ENCODE peak calls at places on chromosomes 13 and 19, in nine cellular contexts. U is transverse colon, I is HL-60, A is stomach, M is GM12878, R is GM12892, Y is suprapubic skin, K is endothelial cell of umbilical vein, H is esophagus muscularis mucosa. C is an unnamed sample.

GRCh38 chr19:30669329-30670010 is 297.3 kb downstream of the ZNF536 start:
- DNase-seq in R (peak), H (no peak), A (peak), Y (peak), M (no peak), K (peak), U (peak), I (no peak), C (no peak)

GRCh38 chr13:30149248-30149647 is 158.1 kb downstream of the KATNAL1 start:
- DNase-seq in I (no peak), A (no peak), K (no peak), U (no peak), Y (no peak), R (no peak), H (no peak), M (no peak), C (no peak)

GRCh38 chr13:105817011-105817410 is 718.5 kb downstream of the EFNB2 start:
- DNase-seq in H (no peak), I (no peak), R (no peak), M (no peak), Y (no peak), U (no peak), A (no peak), K (no peak), C (no peak)

GRCh38 chr13:78409172-78409571 is 194.2 kb downstream of the POU4F1 start:
- DNase-seq in K (no peak), U (no peak), Y (no peak), A (no peak), I (no peak), R (no peak), M (peak), H (peak), C (no peak)

GRCh38 chr19:6056801-6057650 is 53.3 kb downstream of the RFX2 start:
- DNase-seq in R (no peak), H (peak), A (peak), K (peak), U (peak), Y (peak), I (peak), M (no peak), C (no peak)

GRCh38 chr13:107866007-107866665 is 349.2 kb downstream of the LIG4 start:
- DNase-seq in K (peak), A (no peak), U (no peak), Y (no peak), I (no peak), H (no peak), R (no peak), M (no peak), C (no peak)

GRCh38 chr19:29487432-29487831 is 38.4 kb upstream of the VSTM2B start:
- DNase-seq in Y (no peak), K (no peak), R (no peak), U (no peak), A (no peak), H (peak), I (no peak), M (no peak), C (no peak)

GRCh38 chr19:29771708-29772415 is 39.9 kb upstream of the CCNE1 start:
- DNase-seq in H (no peak), M (no peak), A (peak), I (no peak), K (peak), U (peak), Y (no peak), R (peak), C (no peak)

GRCh38 chr19:32652893-32653625 is 21.9 kb downstream of the ANKRD27 start:
- DNase-seq in H (no peak), R (no peak), I (no peak), Y (no peak), M (no peak), A (peak), U (peak), K (peak), C (no peak)

GRCh38 chr19:7859766-7860165 is 14.4 kb downstream of the PRR36 start:
- DNase-seq in K (no peak), H (no peak), Y (no peak), M (no peak), I (no peak), U (no peak), R (no peak), A (no peak), C (no peak)

GRCh38 chr13:110447058-110447511 is 114.4 kb downstream of the RAB20 start:
- DNase-seq in Y (no peak), R (no peak), U (no peak), H (no peak), K (no peak), A (no peak), M (peak), I (no peak), C (no peak)

GRCh38 chr19:8680676-8681344 is 17.8 kb downstream of the ACTL9 start:
- DNase-seq in H (no peak), K (no peak), R (no peak), U (no peak), A (no peak), Y (peak), I (no peak), M (no peak), C (no peak)

GRCh38 chr19:54436561-54437229 is 12.3 kb upstream of the LENG8 start:
- DNase-seq in I (no peak), Y (no peak), K (no peak), R (no peak), A (no peak), M (no peak), U (no peak), H (no peak), C (no peak)

GRCh38 chr19:5823579-5824281 is 15.8 kb downstream of the FUT6 start:
- DNase-seq in R (no peak), M (no peak), I (no peak), U (peak), K (no peak), A (peak), Y (no peak), H (no peak), C (no peak)

GRCh38 chr13:74987124-74987690 is 494.8 kb downstream of the TBC1D4 start:
- DNase-seq in Y (no peak), A (no peak), U (no peak), I (no peak), R (no peak), H (no peak), K (no peak), M (no peak), C (no peak)

GRCh38 chr13:110132178-110132975 is 174.6 kb downstream of the COL4A1 start:
- DNase-seq in R (no peak), M (no peak), I (no peak), K (no peak), A (no peak), H (peak), Y (no peak), U (no peak), C (no peak)

GRCh38 chr13:112545866-112546265 is 42.1 kb downstream of the TUBGCP3 start:
- DNase-seq in H (no peak), K (peak), A (no peak), Y (no peak), R (no peak), U (no peak), I (no peak), M (no peak), C (no peak)

GRCh38 chr13:31051999-31052398 is 109.7 kb downstream of the HSPH1 start:
- DNase-seq in M (no peak), R (no peak), H (no peak), K (no peak), I (no peak), A (no peak), U (no peak), Y (peak), C (no peak)

GRCh38 chr19:58519087-58519354 is 589 bp downstream of the ZBTB45 start:
- DNase-seq in U (peak), Y (peak), A (peak), M (no peak), R (no peak), H (no peak), K (peak), I (peak), C (no peak)

GRCh38 chr19:29724102-29724641 is 9.1 kb upstream of the C19orf12 start:
- DNase-seq in M (no peak), U (no peak), H (no peak), R (no peak), Y (no peak), A (no peak), K (peak), I (peak), C (no peak)

GRCh38 chr13:30810261-30810701 is 74.9 kb downstream of the ALOX5AP start:
- DNase-seq in R (no peak), H (no peak), M (no peak), A (no peak), Y (no peak), K (no peak), I (no peak), U (no peak), C (no peak)

GRCh38 chr19:4609878-4610511 is 29.3 kb upstream of the TNFAIP8L1 start:
- DNase-seq in M (no peak), A (no peak), I (peak), H (no peak), K (no peak), Y (no peak), U (no peak), R (no peak), C (no peak)

GRCh38 chr19:48203794-48204628 is 33.5 kb downstream of the ZSWIM9 start:
- DNase-seq in Y (peak), U (peak), A (peak), I (peak), K (peak), R (peak), M (peak), H (peak), C (peak)

GRCh38 chr13:91054902-91055301 is 292.6 kb upstream of the MIR17HG start:
- DNase-seq in I (no peak), K (no peak), Y (no peak), M (no peak), U (no peak), H (no peak), A (no peak), R (no peak), C (no peak)

GRCh38 chr13:91056746-91057145 is 290.7 kb upstream of the MIR17HG start:
- DNase-seq in U (no peak), I (no peak), M (peak), Y (no peak), A (no peak), H (no peak), R (no peak), K (no peak), C (no peak)

GRCh38 chr13:91058919-91059318 is 288.6 kb upstream of the MIR17HG start:
- DNase-seq in K (no peak), M (no peak), A (no peak), I (no peak), U (no peak), H (no peak), Y (no peak), R (no peak), C (no peak)

GRCh38 chr13:91052873-91053272 is 294.6 kb upstream of the MIR17HG start:
- DNase-seq in Y (no peak), I (no peak), H (no peak), U (no peak), A (no peak), M (no peak), K (no peak), R (no peak), C (no peak)

GRCh38 chr13:91058066-91058465 is 289.4 kb upstream of the MIR17HG start:
- DNase-seq in M (no peak), U (no peak), I (no peak), R (no peak), H (no peak), Y (no peak), K (no peak), A (no peak), C (no peak)
- TF ChIP-seq POLR2AphosphoS5 in M (no peak), U (no peak), I (no peak), R (no peak), H (no peak), Y (no peak), K (no peak), A (no peak), C (no peak)

DNA sequence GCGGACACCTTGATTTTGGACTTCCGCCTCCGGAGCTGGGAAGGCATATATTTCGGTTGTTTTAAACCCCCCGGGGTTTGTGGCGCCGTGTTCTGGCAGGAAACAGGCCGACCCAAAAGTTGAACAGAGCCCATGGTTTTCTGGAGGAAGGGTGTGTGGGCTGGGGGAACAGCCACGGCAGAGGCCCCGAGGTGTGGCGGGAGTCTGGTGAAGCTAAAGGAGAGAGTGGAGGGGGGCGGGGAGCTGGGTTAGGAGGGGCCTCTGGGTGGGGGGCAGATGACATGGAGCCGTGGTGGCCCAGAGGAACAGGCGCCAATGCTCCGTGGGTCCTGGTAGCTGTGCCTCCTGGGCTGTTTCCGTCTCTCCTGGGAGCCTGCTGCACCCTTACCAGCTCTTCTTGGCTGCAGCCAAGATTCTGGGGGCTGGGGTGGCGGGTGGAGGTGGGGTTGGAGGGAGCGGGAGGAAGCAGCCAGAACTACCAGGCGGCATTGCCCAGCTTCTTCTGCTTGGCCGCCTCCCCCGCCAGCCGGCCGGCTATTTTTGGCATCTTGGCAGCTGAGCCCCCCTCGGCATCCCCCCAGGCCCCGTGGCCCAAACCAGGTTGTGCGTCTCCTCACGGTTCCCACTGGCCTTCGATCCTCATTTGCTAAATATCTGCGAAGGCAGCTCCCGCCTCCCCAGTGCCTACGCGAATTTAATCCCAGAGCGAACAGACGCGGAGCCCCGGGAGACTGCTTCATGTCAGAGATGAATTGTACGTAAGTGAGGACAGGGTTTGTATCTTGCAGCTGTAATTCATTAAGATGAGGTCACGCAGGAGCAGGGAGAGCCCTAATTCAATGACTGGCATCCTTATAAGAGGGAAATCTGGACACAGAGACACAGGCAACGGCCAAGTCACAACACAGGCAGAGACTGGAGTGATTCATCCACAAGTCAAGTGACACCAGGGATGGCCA is 12.7 kb upstream of the PEAK3 start:
- DNase-seq in M (no peak), H (no peak), Y (no peak), I (no peak), U (no peak), R (no peak), A (no peak), K (no peak), C (no peak)
- TF ChIP-seq POLR2AphosphoS5 in M (no peak), H (no peak), Y (no peak), I (no peak), U (peak), R (no peak), A (no peak), K (no peak), C (no peak)

GRCh38 chr19:38404858-38405257 is 2.0 kb downstream of the FAM98C start:
- DNase-seq in R (no peak), H (no peak), M (no peak), I (no peak), A (no peak), Y (no peak), U (no peak), K (no peak), C (no peak)

GRCh38 chr19:38402623-38402966 is 298 bp upstream of the FAM98C start:
- DNase-seq in M (no peak), U (no peak), I (no peak), K (no peak), A (no peak), H (no peak), R (no peak), Y (no peak), C (no peak)

GRCh38 chr19:38401148-38401547 is 1.7 kb upstream of the FAM98C start:
- DNase-seq in R (no peak), M (no peak), K (peak), I (no peak), H (no peak), Y (no peak), U (no peak), A (no peak), C (no peak)

GRCh38 chr19:38405276-38405675 is 2.4 kb downstream of the FAM98C start:
- DNase-seq in H (no peak), R (no peak), U (no peak), M (no peak), K (no peak), I (no peak), A (no peak), Y (no peak), C (no peak)

GRCh38 chr19:38402967-38403674 is at the start of gene FAM98C:
- DNase-seq in Y (peak), A (peak), R (peak), M (peak), K (peak), H (peak), U (peak), I (peak), C (peak)
- TF ChIP-seq POLR2AphosphoS5 in Y (no peak), A (no peak), R (no peak), M (no peak), K (peak), H (peak), U (peak), I (peak), C (no peak)

GRCh38 chr19:1567116-1567847 is 843 bp downstream of the MEX3D start:
- DNase-seq in A (peak), R (no peak), H (no peak), U (peak), Y (no peak), I (no peak), K (peak), M (no peak), C (no peak)
- TF ChIP-seq POLR2AphosphoS5 in A (no peak), R (no peak), H (no peak), U (no peak), Y (no peak), I (no peak), K (peak), M (no peak), C (no peak)

GRCh38 chr19:45164577-45165335 is 4.0 kb upstream of the NKPD1 start:
- DNase-seq in R (peak), Y (no peak), K (peak), I (peak), M (peak), A (peak), U (peak), H (no peak), C (no peak)
- TF ChIP-seq POLR2AphosphoS5 in R (no peak), Y (no peak), K (no peak), I (no peak), M (no peak), A (no peak), U (no peak), H (no peak), C (no peak)

DNA sequence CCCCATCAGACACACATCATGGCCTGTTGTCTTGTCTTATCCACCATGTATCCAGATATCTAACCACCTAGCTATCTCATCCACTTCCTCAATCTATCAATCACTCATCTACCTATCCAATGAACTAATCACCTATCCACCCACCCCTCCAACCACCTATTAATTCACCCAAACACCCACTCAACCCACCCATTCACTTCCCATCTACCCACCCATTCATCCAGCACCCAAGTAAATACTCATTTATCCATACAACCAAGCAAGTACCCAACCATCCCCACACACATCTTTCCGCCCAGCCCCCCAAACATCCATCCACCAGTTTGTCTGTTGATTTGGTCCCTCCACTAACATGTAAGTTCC is 753 bp upstream of the WIZ start:
- DNase-seq in H (no peak), U (no peak), M (no peak), R (no peak), I (no peak), A (no peak), Y (peak), K (no peak), C (no peak)
- TF ChIP-seq POLR2AphosphoS5 in H (no peak), U (no peak), M (no peak), R (no peak), I (no peak), A (no peak), Y (no peak), K (no peak), C (no peak)